ENCODE peak calls at places on chromosomes 5 and 9, in four cellular contexts. One of them, this sample, is unnamed.

GRCh38 chr9:108163321-108164005 is 673.9 kb upstream of the KLF4 start:
- DNase-seq in HepG2: no peak
- DNase-seq in kidney: no peak
- DNase-seq in AG09309: no peak
- DNase-seq in this sample: no peak

GRCh38 chr9:117929873-117930272 is 225.7 kb downstream of the TLR4 start:
- DNase-seq in HepG2: no peak
- DNase-seq in kidney: no peak
- DNase-seq in AG09309: no peak
- DNase-seq in this sample: no peak

GRCh38 chr9:21674894-21675293 is 127.5 kb upstream of the MTAP start:
- DNase-seq in HepG2: no peak
- DNase-seq in kidney: no peak
- DNase-seq in AG09309: no peak
- DNase-seq in this sample: no peak

GRCh38 chr5:174323878-174324281 is 278.4 kb downstream of the NSG2 start:
- DNase-seq in HepG2: peak; percentile 19
- DNase-seq in kidney: no peak
- DNase-seq in AG09309: no peak
- DNase-seq in this sample: no peak

GRCh38 chr5:132020568-132021339 is 9.3 kb upstream of the ACSL6 start:
- DNase-seq in HepG2: no peak
- DNase-seq in kidney: peak; percentile 22
- DNase-seq in AG09309: no peak
- DNase-seq in this sample: no peak

GRCh38 chr9:137370865-137371520 is 52.0 kb downstream of the EXD3 start:
- DNase-seq in HepG2: no peak
- DNase-seq in kidney: peak; percentile 44
- DNase-seq in AG09309: no peak
- DNase-seq in this sample: no peak

GRCh38 chr9:19488721-19489120 is 79.9 kb downstream of the ACER2 start:
- DNase-seq in HepG2: no peak
- DNase-seq in kidney: no peak
- DNase-seq in AG09309: no peak
- DNase-seq in this sample: no peak

GRCh38 chr5:77926337-77926736 is 150.2 kb upstream of the TBCA start:
- DNase-seq in HepG2: no peak
- DNase-seq in kidney: no peak
- DNase-seq in AG09309: no peak
- DNase-seq in this sample: no peak

GRCh38 chr9:133116346-133117231 is 4.5 kb downstream of the RALGDS start:
- DNase-seq in HepG2: no peak
- DNase-seq in kidney: peak; percentile 75
- DNase-seq in AG09309: no peak
- DNase-seq in this sample: no peak

GRCh38 chr9:91711755-91712591 is 238.1 kb downstream of the ROR2 start:
- DNase-seq in HepG2: no peak
- DNase-seq in kidney: no peak
- DNase-seq in AG09309: no peak
- DNase-seq in this sample: peak; percentile 93

GRCh38 chr5:103114440-103114839 is 5.5 kb downstream of the GIN1 start:
- DNase-seq in HepG2: no peak
- DNase-seq in kidney: no peak
- DNase-seq in AG09309: no peak
- DNase-seq in this sample: no peak

GRCh38 chr5:102218159-102218558 is 77.9 kb downstream of the SLCO4C1 start:
- DNase-seq in HepG2: peak; percentile 28
- DNase-seq in kidney: no peak
- DNase-seq in AG09309: no peak
- DNase-seq in this sample: no peak

GRCh38 chr9:93094294-93095204 is 1.5 kb upstream of the CARD19 start:
- DNase-seq in HepG2: no peak
- DNase-seq in kidney: peak; percentile 84
- DNase-seq in AG09309: no peak
- DNase-seq in this sample: peak; percentile 47

GRCh38 chr5:30209752-30210151 is 983.7 kb upstream of the CDH6 start:
- DNase-seq in HepG2: no peak
- DNase-seq in kidney: no peak
- DNase-seq in AG09309: no peak
- DNase-seq in this sample: no peak
- TF ChIP-seq CTCF in HepG2: no peak
- TF ChIP-seq CTCF in kidney: no peak
- TF ChIP-seq CTCF in AG09309: no peak
- TF ChIP-seq CTCF in this sample: no peak

GRCh38 chr5:34656001-34656699 is at the start of gene RAI14:
- DNase-seq in HepG2: peak; percentile 41
- DNase-seq in kidney: peak; percentile 94
- DNase-seq in AG09309: no peak
- DNase-seq in this sample: no peak

GRCh38 chr5:34656700-34657549 is 797 bp downstream of the RAI14 start:
- DNase-seq in HepG2: no peak
- DNase-seq in kidney: peak; percentile 78
- DNase-seq in AG09309: no peak
- DNase-seq in this sample: no peak

GRCh38 chr5:34658023-34658422 is 1.9 kb downstream of the RAI14 start:
- DNase-seq in HepG2: peak; percentile 10
- DNase-seq in kidney: no peak
- DNase-seq in AG09309: no peak
- DNase-seq in this sample: no peak

GRCh38 chr5:34659168-34659567 is 3.0 kb downstream of the RAI14 start:
- DNase-seq in HepG2: no peak
- DNase-seq in kidney: no peak
- DNase-seq in AG09309: no peak
- DNase-seq in this sample: no peak

DNA sequence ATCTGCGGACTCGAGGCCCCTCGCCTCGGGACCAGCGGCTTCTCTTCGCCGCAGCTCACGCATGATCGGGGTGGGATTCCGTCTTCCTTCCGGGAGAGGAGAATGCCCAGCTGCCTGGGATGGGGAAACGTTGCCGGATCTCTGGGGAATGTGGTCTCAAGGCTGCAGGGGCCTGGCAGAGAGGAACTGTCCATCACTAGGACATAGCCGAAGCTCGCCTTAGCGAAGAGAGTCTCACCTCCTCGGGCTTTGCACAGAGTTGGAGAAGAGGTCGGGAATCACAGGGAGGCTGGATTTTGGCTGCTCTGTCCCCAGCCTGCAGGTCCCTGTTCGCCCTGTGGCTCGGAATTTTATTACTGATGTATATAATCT is 1.4 kb downstream of the RAI14 start:
- DNase-seq in HepG2: peak; percentile 16
- DNase-seq in kidney: peak; percentile 70
- DNase-seq in AG09309: no peak
- DNase-seq in this sample: no peak
- H3K4me3 ChIP-seq in HepG2: peak overlapping the region; percentile 87
- H3K4me3 ChIP-seq in kidney: peak overlapping the region; percentile 64
- H3K4me3 ChIP-seq in AG09309: peak overlapping the region; percentile 97
- H3K4me3 ChIP-seq in this sample: peak overlapping the region; percentile 50

DNA sequence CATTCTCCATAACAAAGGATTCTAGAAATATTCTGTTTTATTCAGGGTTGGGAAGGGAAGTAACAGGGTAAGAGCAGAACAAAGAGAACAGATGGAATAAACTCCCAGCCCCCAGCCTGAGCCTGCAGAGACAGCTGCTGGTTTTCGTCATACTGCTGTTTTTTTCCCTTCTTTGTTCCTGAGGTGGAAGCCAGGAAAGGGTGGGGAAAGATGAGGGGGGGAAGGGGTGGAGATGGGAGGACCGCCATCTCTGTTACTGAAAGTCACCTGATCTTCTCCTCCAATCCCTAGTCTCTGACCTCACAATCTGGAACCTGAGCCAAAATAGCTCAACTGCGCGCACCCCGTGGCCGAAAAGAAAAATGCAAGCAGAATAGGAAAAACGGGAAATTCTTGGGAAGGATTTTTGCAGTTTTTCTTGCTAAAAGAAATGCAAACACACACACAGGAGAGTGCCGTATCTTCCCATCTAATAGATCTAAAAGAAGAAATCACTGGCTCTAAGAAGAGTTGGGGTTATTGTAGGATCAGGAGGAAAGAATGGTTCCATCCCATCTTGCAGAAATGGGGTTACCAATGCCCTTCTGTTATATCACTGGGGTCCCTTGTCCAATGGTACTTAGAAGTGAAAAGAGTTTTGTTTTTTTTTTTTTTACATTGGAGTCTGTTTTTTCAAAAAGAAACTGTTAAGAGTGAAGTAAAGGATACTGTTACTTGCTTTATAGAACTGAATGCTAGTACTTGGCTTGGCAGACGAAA is 57.9 kb downstream of the DIAPH1 start:
- DNase-seq in HepG2: peak; percentile 10
- DNase-seq in kidney: peak; percentile 88
- DNase-seq in AG09309: peak; percentile 93
- DNase-seq in this sample: no peak
- TF ChIP-seq CTCF in HepG2: peak; percentile 35
- TF ChIP-seq CTCF in kidney: peak; percentile 96
- TF ChIP-seq CTCF in AG09309: peak; percentile 98
- TF ChIP-seq CTCF in this sample: peak; percentile 68

GRCh38 chr5:10248378-10249260 is 1.1 kb downstream of the ATPSCKMT start:
- DNase-seq in HepG2: no peak
- DNase-seq in kidney: no peak
- DNase-seq in AG09309: no peak
- DNase-seq in this sample: no peak

GRCh38 chr5:10249948-10250803 is at the start of gene CCT5:
- DNase-seq in HepG2: peak; percentile 97
- DNase-seq in kidney: peak; percentile 97
- DNase-seq in AG09309: peak; percentile 98
- DNase-seq in this sample: peak; percentile 97

GRCh38 chr5:10250804-10251276 is 760 bp downstream of the CCT5 start:
- DNase-seq in HepG2: no peak
- DNase-seq in kidney: no peak
- DNase-seq in AG09309: no peak
- DNase-seq in this sample: no peak

GRCh38 chr5:10253390-10253789 is 3.3 kb downstream of the CCT5 start:
- DNase-seq in HepG2: no peak
- DNase-seq in kidney: no peak
- DNase-seq in AG09309: no peak
- DNase-seq in this sample: no peak

GRCh38 chr5:10251409-10251808 is 1.3 kb downstream of the CCT5 start:
- DNase-seq in HepG2: peak; percentile 66
- DNase-seq in kidney: no peak
- DNase-seq in AG09309: no peak
- DNase-seq in this sample: no peak
- H3K4me3 ChIP-seq in HepG2: peak overlapping the region; percentile 90
- H3K4me3 ChIP-seq in kidney: peak overlapping the region; percentile 91
- H3K4me3 ChIP-seq in AG09309: peak overlapping the region; percentile 65
- H3K4me3 ChIP-seq in this sample: peak overlapping the region; percentile 91

GRCh38 chr9:127158995-127159801 is 36.8 kb upstream of the ANGPTL2 start:
- DNase-seq in HepG2: peak; percentile 76
- DNase-seq in kidney: peak; percentile 84
- DNase-seq in AG09309: peak; percentile 82
- DNase-seq in this sample: no peak
- TF ChIP-seq CTCF in HepG2: peak; percentile 79
- TF ChIP-seq CTCF in kidney: peak; percentile 16
- TF ChIP-seq CTCF in AG09309: peak; percentile 49
- TF ChIP-seq CTCF in this sample: no peak

This sample was measured in GM12864.